ENCODE peak calls at places on chromosomes 12 and 14, in ten cellular contexts. One of them, this sample, is unnamed.

GRCh38 chr14:73003688-73004087 is 23.2 kb downstream of the ZFYVE1 start:
- DNase-seq in IMR-90: no peak
- DNase-seq in stimulated activated CD4-positive, alpha-beta T cell treated with anti-CD3 and anti-CD28 coated beads, Interleukin-1b, Interleukin-23, amount 100 ng/mL, for 4 hours: no peak
- DNase-seq in DMS153: no peak
- DNase-seq in body of pancreas: no peak
- DNase-seq in NCI-H510A: no peak
- DNase-seq in activated CD4-positive, CD25-positive, alpha-beta regulatory T cell: no peak
- DNase-seq in activated naive CD8-positive, alpha-beta T cell treated with anti-CD3 and anti-CD28 coated beads, Interleukin-2, amount 50 U/mL, for 24 hours: no peak
- DNase-seq in HT1080: no peak
- DNase-seq in NCI-H69: no peak
- DNase-seq in this sample: no peak

GRCh38 chr12:84658877-84659276 is 253.7 kb downstream of the SLC6A15 start:
- DNase-seq in IMR-90: no peak
- DNase-seq in stimulated activated CD4-positive, alpha-beta T cell treated with anti-CD3 and anti-CD28 coated beads, Interleukin-1b, Interleukin-23, amount 100 ng/mL, for 4 hours: no peak
- DNase-seq in DMS153: no peak
- DNase-seq in body of pancreas: no peak
- DNase-seq in NCI-H510A: no peak
- DNase-seq in activated CD4-positive, CD25-positive, alpha-beta regulatory T cell: no peak
- DNase-seq in activated naive CD8-positive, alpha-beta T cell treated with anti-CD3 and anti-CD28 coated beads, Interleukin-2, amount 50 U/mL, for 24 hours: no peak
- DNase-seq in HT1080: no peak
- DNase-seq in NCI-H69: peak
- DNase-seq in this sample: no peak

GRCh38 chr12:52634266-52635056 is 16.1 kb upstream of the KRT73 start:
- DNase-seq in IMR-90: no peak
- DNase-seq in stimulated activated CD4-positive, alpha-beta T cell treated with anti-CD3 and anti-CD28 coated beads, Interleukin-1b, Interleukin-23, amount 100 ng/mL, for 4 hours: no peak
- DNase-seq in DMS153: no peak
- DNase-seq in body of pancreas: peak
- DNase-seq in NCI-H510A: no peak
- DNase-seq in activated CD4-positive, CD25-positive, alpha-beta regulatory T cell: no peak
- DNase-seq in activated naive CD8-positive, alpha-beta T cell treated with anti-CD3 and anti-CD28 coated beads, Interleukin-2, amount 50 U/mL, for 24 hours: no peak
- DNase-seq in HT1080: no peak
- DNase-seq in NCI-H69: peak
- DNase-seq in this sample: no peak

GRCh38 chr14:65686761-65687160 is 274.2 kb downstream of the FUT8 start:
- DNase-seq in IMR-90: peak
- DNase-seq in stimulated activated CD4-positive, alpha-beta T cell treated with anti-CD3 and anti-CD28 coated beads, Interleukin-1b, Interleukin-23, amount 100 ng/mL, for 4 hours: no peak
- DNase-seq in DMS153: no peak
- DNase-seq in body of pancreas: no peak
- DNase-seq in NCI-H510A: no peak
- DNase-seq in activated CD4-positive, CD25-positive, alpha-beta regulatory T cell: no peak
- DNase-seq in activated naive CD8-positive, alpha-beta T cell treated with anti-CD3 and anti-CD28 coated beads, Interleukin-2, amount 50 U/mL, for 24 hours: no peak
- DNase-seq in HT1080: peak
- DNase-seq in NCI-H69: no peak
- DNase-seq in this sample: peak

GRCh38 chr12:46523863-46524770 is 151.5 kb upstream of the SLC38A2 start:
- DNase-seq in IMR-90: peak
- DNase-seq in stimulated activated CD4-positive, alpha-beta T cell treated with anti-CD3 and anti-CD28 coated beads, Interleukin-1b, Interleukin-23, amount 100 ng/mL, for 4 hours: peak
- DNase-seq in DMS153: no peak
- DNase-seq in body of pancreas: no peak
- DNase-seq in NCI-H510A: no peak
- DNase-seq in activated CD4-positive, CD25-positive, alpha-beta regulatory T cell: no peak
- DNase-seq in activated naive CD8-positive, alpha-beta T cell treated with anti-CD3 and anti-CD28 coated beads, Interleukin-2, amount 50 U/mL, for 24 hours: peak
- DNase-seq in HT1080: peak
- DNase-seq in NCI-H69: no peak
- DNase-seq in this sample: peak

GRCh38 chr12:106425061-106425706 is 67.6 kb downstream of the POLR3B start:
- DNase-seq in IMR-90: no peak
- DNase-seq in stimulated activated CD4-positive, alpha-beta T cell treated with anti-CD3 and anti-CD28 coated beads, Interleukin-1b, Interleukin-23, amount 100 ng/mL, for 4 hours: no peak
- DNase-seq in DMS153: no peak
- DNase-seq in body of pancreas: no peak
- DNase-seq in NCI-H510A: no peak
- DNase-seq in activated CD4-positive, CD25-positive, alpha-beta regulatory T cell: no peak
- DNase-seq in activated naive CD8-positive, alpha-beta T cell treated with anti-CD3 and anti-CD28 coated beads, Interleukin-2, amount 50 U/mL, for 24 hours: no peak
- DNase-seq in HT1080: peak
- DNase-seq in NCI-H69: peak
- DNase-seq in this sample: no peak

GRCh38 chr14:76698191-76698590 is 63.1 kb upstream of the VASH1 start:
- DNase-seq in IMR-90: no peak
- DNase-seq in stimulated activated CD4-positive, alpha-beta T cell treated with anti-CD3 and anti-CD28 coated beads, Interleukin-1b, Interleukin-23, amount 100 ng/mL, for 4 hours: no peak
- DNase-seq in DMS153: no peak
- DNase-seq in body of pancreas: no peak
- DNase-seq in NCI-H510A: no peak
- DNase-seq in activated CD4-positive, CD25-positive, alpha-beta regulatory T cell: no peak
- DNase-seq in activated naive CD8-positive, alpha-beta T cell treated with anti-CD3 and anti-CD28 coated beads, Interleukin-2, amount 50 U/mL, for 24 hours: no peak
- DNase-seq in HT1080: no peak
- DNase-seq in NCI-H69: no peak
- DNase-seq in this sample: no peak

GRCh38 chr12:109156586-109156985 is 40.2 kb downstream of the ACACB start:
- DNase-seq in IMR-90: no peak
- DNase-seq in stimulated activated CD4-positive, alpha-beta T cell treated with anti-CD3 and anti-CD28 coated beads, Interleukin-1b, Interleukin-23, amount 100 ng/mL, for 4 hours: no peak
- DNase-seq in DMS153: no peak
- DNase-seq in body of pancreas: no peak
- DNase-seq in NCI-H510A: no peak
- DNase-seq in activated CD4-positive, CD25-positive, alpha-beta regulatory T cell: no peak
- DNase-seq in activated naive CD8-positive, alpha-beta T cell treated with anti-CD3 and anti-CD28 coated beads, Interleukin-2, amount 50 U/mL, for 24 hours: no peak
- DNase-seq in HT1080: no peak
- DNase-seq in NCI-H69: no peak
- DNase-seq in this sample: no peak

GRCh38 chr14:61394542-61394941 is 73.2 kb downstream of the PRKCH start:
- DNase-seq in IMR-90: no peak
- DNase-seq in stimulated activated CD4-positive, alpha-beta T cell treated with anti-CD3 and anti-CD28 coated beads, Interleukin-1b, Interleukin-23, amount 100 ng/mL, for 4 hours: no peak
- DNase-seq in DMS153: no peak
- DNase-seq in body of pancreas: no peak
- DNase-seq in NCI-H510A: no peak
- DNase-seq in activated CD4-positive, CD25-positive, alpha-beta regulatory T cell: no peak
- DNase-seq in activated naive CD8-positive, alpha-beta T cell treated with anti-CD3 and anti-CD28 coated beads, Interleukin-2, amount 50 U/mL, for 24 hours: no peak
- DNase-seq in HT1080: no peak
- DNase-seq in NCI-H69: no peak
- DNase-seq in this sample: no peak

GRCh38 chr14:81095539-81095938 is 125.2 kb downstream of the GTF2A1 start:
- DNase-seq in IMR-90: no peak
- DNase-seq in stimulated activated CD4-positive, alpha-beta T cell treated with anti-CD3 and anti-CD28 coated beads, Interleukin-1b, Interleukin-23, amount 100 ng/mL, for 4 hours: no peak
- DNase-seq in DMS153: no peak
- DNase-seq in body of pancreas: no peak
- DNase-seq in NCI-H510A: no peak
- DNase-seq in activated CD4-positive, CD25-positive, alpha-beta regulatory T cell: no peak
- DNase-seq in activated naive CD8-positive, alpha-beta T cell treated with anti-CD3 and anti-CD28 coated beads, Interleukin-2, amount 50 U/mL, for 24 hours: no peak
- DNase-seq in HT1080: no peak
- DNase-seq in NCI-H69: no peak
- DNase-seq in this sample: peak

GRCh38 chr12:46371718-46372130 is 849 bp downstream of the SLC38A2 start:
- DNase-seq in IMR-90: peak
- DNase-seq in stimulated activated CD4-positive, alpha-beta T cell treated with anti-CD3 and anti-CD28 coated beads, Interleukin-1b, Interleukin-23, amount 100 ng/mL, for 4 hours: peak
- DNase-seq in DMS153: peak
- DNase-seq in body of pancreas: peak
- DNase-seq in NCI-H510A: peak
- DNase-seq in activated CD4-positive, CD25-positive, alpha-beta regulatory T cell: peak
- DNase-seq in activated naive CD8-positive, alpha-beta T cell treated with anti-CD3 and anti-CD28 coated beads, Interleukin-2, amount 50 U/mL, for 24 hours: peak
- DNase-seq in HT1080: peak
- DNase-seq in NCI-H69: peak
- DNase-seq in this sample: no peak

GRCh38 chr12:113462117-113462774 is 9.4 kb downstream of the LHX5 start:
- DNase-seq in IMR-90: peak
- DNase-seq in stimulated activated CD4-positive, alpha-beta T cell treated with anti-CD3 and anti-CD28 coated beads, Interleukin-1b, Interleukin-23, amount 100 ng/mL, for 4 hours: peak
- DNase-seq in DMS153: peak
- DNase-seq in body of pancreas: peak
- DNase-seq in NCI-H510A: peak
- DNase-seq in activated CD4-positive, CD25-positive, alpha-beta regulatory T cell: peak
- DNase-seq in activated naive CD8-positive, alpha-beta T cell treated with anti-CD3 and anti-CD28 coated beads, Interleukin-2, amount 50 U/mL, for 24 hours: peak
- DNase-seq in HT1080: peak
- DNase-seq in NCI-H69: peak
- DNase-seq in this sample: peak

GRCh38 chr14:100982764-100983163 is 79.2 kb upstream of the RTL1 start:
- DNase-seq in IMR-90: peak
- DNase-seq in stimulated activated CD4-positive, alpha-beta T cell treated with anti-CD3 and anti-CD28 coated beads, Interleukin-1b, Interleukin-23, amount 100 ng/mL, for 4 hours: no peak
- DNase-seq in DMS153: no peak
- DNase-seq in body of pancreas: no peak
- DNase-seq in NCI-H510A: no peak
- DNase-seq in activated CD4-positive, CD25-positive, alpha-beta regulatory T cell: no peak
- DNase-seq in activated naive CD8-positive, alpha-beta T cell treated with anti-CD3 and anti-CD28 coated beads, Interleukin-2, amount 50 U/mL, for 24 hours: no peak
- DNase-seq in HT1080: no peak
- DNase-seq in NCI-H69: no peak
- DNase-seq in this sample: no peak

GRCh38 chr14:51293149-51293925 is 53.3 kb downstream of the TMX1 start:
- DNase-seq in IMR-90: peak
- DNase-seq in stimulated activated CD4-positive, alpha-beta T cell treated with anti-CD3 and anti-CD28 coated beads, Interleukin-1b, Interleukin-23, amount 100 ng/mL, for 4 hours: no peak
- DNase-seq in DMS153: no peak
- DNase-seq in body of pancreas: peak
- DNase-seq in NCI-H510A: no peak
- DNase-seq in activated CD4-positive, CD25-positive, alpha-beta regulatory T cell: no peak
- DNase-seq in activated naive CD8-positive, alpha-beta T cell treated with anti-CD3 and anti-CD28 coated beads, Interleukin-2, amount 50 U/mL, for 24 hours: no peak
- DNase-seq in HT1080: no peak
- DNase-seq in NCI-H69: no peak
- DNase-seq in this sample: no peak

GRCh38 chr12:124309744-124310143 is 14.9 kb downstream of the RFLNA start:
- DNase-seq in IMR-90: no peak
- DNase-seq in stimulated activated CD4-positive, alpha-beta T cell treated with anti-CD3 and anti-CD28 coated beads, Interleukin-1b, Interleukin-23, amount 100 ng/mL, for 4 hours: no peak
- DNase-seq in DMS153: no peak
- DNase-seq in body of pancreas: no peak
- DNase-seq in NCI-H510A: no peak
- DNase-seq in activated CD4-positive, CD25-positive, alpha-beta regulatory T cell: no peak
- DNase-seq in activated naive CD8-positive, alpha-beta T cell treated with anti-CD3 and anti-CD28 coated beads, Interleukin-2, amount 50 U/mL, for 24 hours: no peak
- DNase-seq in HT1080: no peak
- DNase-seq in NCI-H69: no peak
- DNase-seq in this sample: no peak

GRCh38 chr12:14257734-14258467 is 107.6 kb upstream of the ATF7IP start:
- DNase-seq in IMR-90: peak
- DNase-seq in stimulated activated CD4-positive, alpha-beta T cell treated with anti-CD3 and anti-CD28 coated beads, Interleukin-1b, Interleukin-23, amount 100 ng/mL, for 4 hours: peak
- DNase-seq in DMS153: peak
- DNase-seq in body of pancreas: peak
- DNase-seq in NCI-H510A: peak
- DNase-seq in activated CD4-positive, CD25-positive, alpha-beta regulatory T cell: peak
- DNase-seq in activated naive CD8-positive, alpha-beta T cell treated with anti-CD3 and anti-CD28 coated beads, Interleukin-2, amount 50 U/mL, for 24 hours: peak
- DNase-seq in HT1080: peak
- DNase-seq in NCI-H69: peak
- DNase-seq in this sample: peak

GRCh38 chr12:87687362-87687761 is 341.8 kb downstream of the C12orf50 start:
- DNase-seq in IMR-90: peak
- DNase-seq in stimulated activated CD4-positive, alpha-beta T cell treated with anti-CD3 and anti-CD28 coated beads, Interleukin-1b, Interleukin-23, amount 100 ng/mL, for 4 hours: no peak
- DNase-seq in DMS153: no peak
- DNase-seq in body of pancreas: peak
- DNase-seq in NCI-H510A: no peak
- DNase-seq in activated CD4-positive, CD25-positive, alpha-beta regulatory T cell: no peak
- DNase-seq in activated naive CD8-positive, alpha-beta T cell treated with anti-CD3 and anti-CD28 coated beads, Interleukin-2, amount 50 U/mL, for 24 hours: no peak
- DNase-seq in HT1080: peak
- DNase-seq in NCI-H69: no peak
- DNase-seq in this sample: no peak

GRCh38 chr14:102849522-102850379 is 72.5 kb downstream of the TRAF3 start:
- DNase-seq in IMR-90: peak
- DNase-seq in stimulated activated CD4-positive, alpha-beta T cell treated with anti-CD3 and anti-CD28 coated beads, Interleukin-1b, Interleukin-23, amount 100 ng/mL, for 4 hours: no peak
- DNase-seq in DMS153: no peak
- DNase-seq in body of pancreas: no peak
- DNase-seq in NCI-H510A: no peak
- DNase-seq in activated CD4-positive, CD25-positive, alpha-beta regulatory T cell: no peak
- DNase-seq in activated naive CD8-positive, alpha-beta T cell treated with anti-CD3 and anti-CD28 coated beads, Interleukin-2, amount 50 U/mL, for 24 hours: no peak
- DNase-seq in HT1080: no peak
- DNase-seq in NCI-H69: peak
- DNase-seq in this sample: no peak

GRCh38 chr14:81031488-81031887 is 76.1 kb downstream of the TSHR start:
- DNase-seq in IMR-90: no peak
- DNase-seq in stimulated activated CD4-positive, alpha-beta T cell treated with anti-CD3 and anti-CD28 coated beads, Interleukin-1b, Interleukin-23, amount 100 ng/mL, for 4 hours: no peak
- DNase-seq in DMS153: peak
- DNase-seq in body of pancreas: peak
- DNase-seq in NCI-H510A: no peak
- DNase-seq in activated CD4-positive, CD25-positive, alpha-beta regulatory T cell: no peak
- DNase-seq in activated naive CD8-positive, alpha-beta T cell treated with anti-CD3 and anti-CD28 coated beads, Interleukin-2, amount 50 U/mL, for 24 hours: no peak
- DNase-seq in HT1080: no peak
- DNase-seq in NCI-H69: no peak
- DNase-seq in this sample: no peak

GRCh38 chr14:60168841-60169240 is 3.6 kb upstream of the DHRS7 start:
- DNase-seq in IMR-90: no peak
- DNase-seq in stimulated activated CD4-positive, alpha-beta T cell treated with anti-CD3 and anti-CD28 coated beads, Interleukin-1b, Interleukin-23, amount 100 ng/mL, for 4 hours: no peak
- DNase-seq in DMS153: no peak
- DNase-seq in body of pancreas: no peak
- DNase-seq in NCI-H510A: no peak
- DNase-seq in activated CD4-positive, CD25-positive, alpha-beta regulatory T cell: no peak
- DNase-seq in activated naive CD8-positive, alpha-beta T cell treated with anti-CD3 and anti-CD28 coated beads, Interleukin-2, amount 50 U/mL, for 24 hours: no peak
- DNase-seq in HT1080: no peak
- DNase-seq in NCI-H69: no peak
- DNase-seq in this sample: no peak